ENCODE peak calls at places on chromosomes 3 and 15, in four cellular contexts. Q is A549, L is AG04449, A is uterus. O is an unnamed sample.

GRCh38 chr15:76823903-76824302 is 81.2 kb downstream of the SCAPER start:
- DNase-seq in Q (no peak), L (no peak), A (no peak), O (no peak)

GRCh38 chr3:50442940-50443579 is 60.4 kb downstream of the CACNA2D2 start:
- DNase-seq in Q (no peak), L (no peak), A (no peak), O (no peak)

GRCh38 chr3:42216820-42217416 is 49.1 kb downstream of the CCK start:
- DNase-seq in Q (no peak), L (no peak), A (no peak), O (no peak)

GRCh38 chr3:196872316-196872715 is 4.6 kb downstream of the SENP5 start:
- DNase-seq in Q (no peak), L (no peak), A (no peak), O (no peak)

GRCh38 chr3:129003578-129004112 is 2.5 kb downstream of the EFCC1 start:
- DNase-seq in Q (peak), L (no peak), A (no peak), O (no peak)

GRCh38 chr3:188700497-188700896 is 471.3 kb upstream of the TPRG1 start:
- DNase-seq in Q (no peak), L (no peak), A (no peak), O (no peak)

GRCh38 chr3:64196236-64196929 is 28.9 kb downstream of the PRICKLE2 start:
- DNase-seq in Q (no peak), L (no peak), A (no peak), O (no peak)

GRCh38 chr3:154987846-154988245 is 92.3 kb upstream of the MME start:
- DNase-seq in Q (no peak), L (no peak), A (no peak), O (no peak)

GRCh38 chr3:54709785-54710184 is 218.1 kb downstream of the LRTM1 start:
- DNase-seq in Q (no peak), L (no peak), A (no peak), O (no peak)

GRCh38 chr3:161796780-161797179 is 300.2 kb downstream of the OTOL1 start:
- DNase-seq in Q (no peak), L (no peak), A (no peak), O (peak)

GRCh38 chr3:190424478-190425439 is 24.9 kb downstream of the TMEM207 start:
- DNase-seq in Q (peak), L (no peak), A (peak), O (no peak)

GRCh38 chr15:90191795-90192494 is 9.2 kb upstream of the SEMA4B start:
- DNase-seq in Q (peak), L (no peak), A (peak), O (no peak)

GRCh38 chr3:47669026-47669749 is 90.5 kb upstream of the CSPG5 start:
- DNase-seq in Q (no peak), L (no peak), A (no peak), O (no peak)

GRCh38 chr15:45326776-45327175 is 51.6 kb downstream of the GATM start:
- DNase-seq in Q (no peak), L (no peak), A (no peak), O (no peak)

GRCh38 chr3:51311055-51311454 is 74.0 kb upstream of the MANF start:
- DNase-seq in Q (peak), L (peak), A (no peak), O (no peak)

GRCh38 chr3:53773586-53774368 is 72.4 kb downstream of the CHDH start:
- DNase-seq in Q (no peak), L (peak), A (peak), O (peak)

GRCh38 chr3:153103406-153103945 is 58.5 kb upstream of the RAP2B start:
- DNase-seq in Q (peak), L (no peak), A (no peak), O (no peak)

GRCh38 chr3:126782554-126782953 is 78.5 kb downstream of the CHCHD6 start:
- DNase-seq in Q (peak), L (peak), A (no peak), O (peak)
- H3K4me3 ChIP-seq in Q (no peak), L (peak), A (no peak), O (no peak)

GRCh38 chr3:57006949-57007419 is 53.5 kb upstream of the SPATA12 start:
- DNase-seq in Q (no peak), L (no peak), A (peak), O (no peak)
- H3K4me3 ChIP-seq in Q (no peak), L (no peak), A (no peak), O (no peak)

DNA sequence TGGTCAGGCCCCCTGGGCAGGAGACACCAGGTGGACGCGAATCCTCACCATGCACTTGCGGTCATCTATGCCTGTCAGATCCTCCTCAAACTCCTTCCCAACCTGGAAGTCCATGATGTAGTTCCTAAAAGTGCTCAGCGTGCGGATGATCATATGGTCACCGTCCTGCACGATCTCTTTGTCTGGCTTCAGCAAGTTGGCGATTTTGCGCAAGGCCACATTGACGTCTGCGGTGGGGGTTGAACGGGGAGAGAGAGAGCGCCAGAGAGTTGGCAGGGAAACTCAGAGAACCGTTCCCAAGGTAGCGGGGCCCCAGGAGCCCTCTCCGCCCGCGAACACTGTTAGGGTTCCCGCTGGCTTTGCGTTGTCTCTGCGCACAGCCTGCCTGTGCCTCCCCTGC is 809 bp downstream of the RBP1 start:
- DNase-seq in Q (no peak), L (no peak), A (peak), O (no peak)
- H3K4me3 ChIP-seq in Q (peak), L (no peak), A (peak), O (peak)

GRCh38 chr15:59299919-59300617 is 72.6 kb downstream of the MYO1E start:
- DNase-seq in Q (peak), L (peak), A (peak), O (peak)
- H3K4me3 ChIP-seq in Q (peak), L (no peak), A (no peak), O (no peak)

GRCh38 chr3:143839980-143840379 is 8.3 kb downstream of the SLC9A9 start:
- DNase-seq in Q (no peak), L (no peak), A (no peak), O (no peak)
- H3K4me3 ChIP-seq in Q (no peak), L (no peak), A (no peak), O (no peak)

GRCh38 chr15:80436511-80437307 is 32.5 kb downstream of the ARNT2 start:
- DNase-seq in Q (peak), L (no peak), A (no peak), O (no peak)
- H3K4me3 ChIP-seq in Q (no peak), L (no peak), A (no peak), O (no peak)

O was measured in retinal pigment epithelial cell.